ENCODE peak calls at places on chromosomes 11 and 22, in six cellular contexts. X is RWPE1; E is LNCaP clone FGC; Q is CD8-positive, alpha-beta memory T cell; H is AG10803; T is NCI-H1092. W is an unnamed sample.

GRCh38 chr11:64164392-64165312 is 1.3 kb downstream of the MACROD1 start:
- DNase-seq in X (no peak), E (no peak), Q (no peak), H (no peak), T (no peak), W (no peak)

GRCh38 chr22:29031236-29031982 is 30.2 kb downstream of the C22orf31 start:
- DNase-seq in X (peak), E (no peak), Q (no peak), H (peak), T (no peak), W (peak)

GRCh38 chr22:44755000-44755399 is 2.6 kb downstream of the ARHGAP8 start:
- DNase-seq in X (no peak), E (no peak), Q (no peak), H (no peak), T (no peak), W (no peak)

GRCh38 chr11:112504056-112504455 is 243.4 kb upstream of the PLET1 start:
- DNase-seq in X (no peak), E (no peak), Q (no peak), H (peak), T (no peak), W (no peak)

GRCh38 chr11:129115652-129116585 is 76.2 kb downstream of the ARHGAP32 start:
- DNase-seq in X (peak), E (no peak), Q (no peak), H (peak), T (no peak), W (no peak)

GRCh38 chr22:50169774-50170341 is 673 bp upstream of the PANX2 start:
- DNase-seq in X (no peak), E (no peak), Q (no peak), H (no peak), T (no peak), W (peak)

GRCh38 chr11:57567512-57568329 is at the start of gene UBE2L6:
- DNase-seq in X (peak), E (no peak), Q (peak), H (peak), T (peak), W (peak)

GRCh38 chr11:73095613-73096012 is 46.5 kb downstream of the FCHSD2 start:
- DNase-seq in X (no peak), E (peak), Q (no peak), H (no peak), T (no peak), W (no peak)

GRCh38 chr22:50276143-50276542 is 6.0 kb upstream of the MAPK11 start:
- DNase-seq in X (no peak), E (no peak), Q (peak), H (peak), T (no peak), W (no peak)

GRCh38 chr22:46083383-46084350 is 66.7 kb upstream of the PPARA start:
- DNase-seq in X (no peak), E (no peak), Q (no peak), H (no peak), T (no peak), W (no peak)

GRCh38 chr11:13337986-13338436 is 60.4 kb downstream of the BMAL1 start:
- DNase-seq in X (peak), E (no peak), Q (no peak), H (peak), T (no peak), W (no peak)

GRCh38 chr11:125364085-125364822 is 131.8 kb downstream of the FEZ1 start:
- DNase-seq in X (no peak), E (no peak), Q (no peak), H (peak), T (no peak), W (no peak)

GRCh38 chr11:8060801-8061554 is 20.0 kb upstream of the TUB start:
- DNase-seq in X (no peak), E (no peak), Q (no peak), H (peak), T (no peak), W (no peak)

GRCh38 chr11:15289718-15290117 is 175.0 kb downstream of the INSC start:
- DNase-seq in X (no peak), E (no peak), Q (no peak), H (no peak), T (peak), W (no peak)

GRCh38 chr22:36360871-36361383 is 26.8 kb downstream of the MYH9 start:
- DNase-seq in X (no peak), E (no peak), Q (no peak), H (peak), T (no peak), W (no peak)

GRCh38 chr11:60455531-60456042 is at the start of gene MS4A1:
- DNase-seq in X (no peak), E (no peak), Q (no peak), H (no peak), T (no peak), W (no peak)

GRCh38 chr11:131824766-131825165 is 454.4 kb downstream of the NTM start:
- DNase-seq in X (no peak), E (no peak), Q (no peak), H (peak), T (no peak), W (no peak)

GRCh38 chr11:63837719-63838118 is 1.2 kb upstream of the MARK2 start:
- DNase-seq in X (no peak), E (no peak), Q (no peak), H (no peak), T (no peak), W (no peak)

GRCh38 chr11:69362315-69362714 is 68.4 kb downstream of the MYEOV start:
- DNase-seq in X (no peak), E (no peak), Q (no peak), H (no peak), T (no peak), W (no peak)

GRCh38 chr11:95920460-95921105 is 3.3 kb downstream of the MTMR2 start:
- DNase-seq in X (no peak), E (no peak), Q (no peak), H (peak), T (no peak), W (no peak)

GRCh38 chr11:67572747-67573419 is 10.7 kb upstream of the GSTP1 start:
- DNase-seq in X (no peak), E (peak), Q (peak), H (peak), T (peak), W (peak)

GRCh38 chr11:43649501-43649900 is 31.0 kb upstream of the HSD17B12 start:
- DNase-seq in X (no peak), E (peak), Q (no peak), H (no peak), T (no peak), W (no peak)

GRCh38 chr22:19766506-19767426 is 6.2 kb downstream of the TBX1 start:
- DNase-seq in X (peak), E (no peak), Q (no peak), H (no peak), T (no peak), W (peak)

GRCh38 chr11:12162652-12163051 is 52.3 kb downstream of the MICAL2 start:
- DNase-seq in X (no peak), E (no peak), Q (no peak), H (no peak), T (no peak), W (no peak)

GRCh38 chr22:23526588-23527315 is 53.3 kb downstream of the IGLL1 start:
- DNase-seq in X (no peak), E (no peak), Q (no peak), H (no peak), T (no peak), W (no peak)

GRCh38 chr22:20031732-20032406 is 11.0 kb downstream of the TANGO2 start:
- DNase-seq in X (peak), E (no peak), Q (no peak), H (no peak), T (no peak), W (no peak)

GRCh38 chr22:23401111-23401909 is 178.8 kb downstream of the IGLL1 start:
- DNase-seq in X (peak), E (no peak), Q (no peak), H (peak), T (no peak), W (no peak)

GRCh38 chr11:116310215-116310614 is 462.6 kb downstream of the BUD13 start:
- DNase-seq in X (no peak), E (no peak), Q (no peak), H (peak), T (no peak), W (no peak)

GRCh38 chr11:107741044-107741823 is 29.4 kb upstream of the SLN start:
- DNase-seq in X (no peak), E (peak), Q (no peak), H (peak), T (no peak), W (no peak)

GRCh38 chr22:47369431-47370015 is 607.1 kb downstream of the TBC1D22A start:
- DNase-seq in X (no peak), E (no peak), Q (no peak), H (no peak), T (no peak), W (no peak)

GRCh38 chr11:44595964-44596381 is 30.5 kb downstream of the CD82 start:
- DNase-seq in X (no peak), E (no peak), Q (no peak), H (peak), T (peak), W (no peak)

GRCh38 chr11:46363031-46363407 is 15.8 kb downstream of the DGKZ start:
- DNase-seq in X (peak), E (no peak), Q (no peak), H (peak), T (no peak), W (no peak)

GRCh38 chr11:123770712-123771111 is 16.4 kb upstream of the OR6X1 start:
- DNase-seq in X (no peak), E (no peak), Q (no peak), H (no peak), T (no peak), W (no peak)

GRCh38 chr22:27241430-27242110 is 560.0 kb downstream of the MN1 start:
- DNase-seq in X (no peak), E (no peak), Q (no peak), H (peak), T (peak), W (no peak)

W was measured in HuH-7.5.